ENCODE peak calls at places on chromosomes 2 and 18, in nine cellular contexts. G is GM04503, A is naive B cell, I is frontal cortex, U is neural crest cell, F is activated T-cell treated with anti-CD3 and anti-CD28 coated beads for 1 hour, X is iPS-NIHi11, R is right cardiac atrium, P is ascending aorta. T is an unnamed sample.

GRCh38 chr18:12840382-12840781 is 43.7 kb downstream of the PTPN2 start:
- DNase-seq in G (no peak), F (no peak), U (no peak), X (no peak), P (no peak), R (no peak), A (no peak), I (no peak), T (no peak)

GRCh38 chr2:47070155-47070919 is 84.8 kb downstream of the STPG4 start:
- DNase-seq in P (no peak), X (no peak), G (no peak), A (no peak), R (no peak), I (no peak), F (no peak), U (no peak), T (no peak)

GRCh38 chr2:44740678-44741077 is 200.8 kb upstream of the SIX3 start:
- DNase-seq in I (no peak), A (no peak), X (no peak), G (no peak), F (no peak), P (no peak), R (no peak), U (no peak), T (no peak)

GRCh38 chr18:69944434-69944833 is 3.2 kb downstream of the CD226 start:
- DNase-seq in G (no peak), F (no peak), P (no peak), A (no peak), X (no peak), R (no peak), U (no peak), I (no peak), T (no peak)

GRCh38 chr18:36176739-36177138 is 10.6 kb upstream of the MOCOS start:
- DNase-seq in U (no peak), R (no peak), F (no peak), G (peak), I (no peak), X (no peak), P (no peak), A (no peak), T (no peak)

GRCh38 chr18:40911041-40911440 is 1044.0 kb upstream of the PIK3C3 start:
- DNase-seq in I (no peak), X (no peak), P (no peak), F (no peak), G (no peak), U (no peak), R (no peak), A (no peak), T (no peak)

GRCh38 chr2:219118504-219118903 is 42.1 kb downstream of the NHEJ1 start:
- DNase-seq in X (no peak), R (peak), P (no peak), A (no peak), U (no peak), F (no peak), I (no peak), G (no peak), T (no peak)

GRCh38 chr2:39663187-39663930 is 2.4 kb upstream of the TMEM178A start:
- DNase-seq in U (no peak), X (no peak), R (no peak), A (no peak), P (no peak), I (no peak), F (no peak), G (no peak), T (no peak)

GRCh38 chr2:16244153-16244965 is 304.0 kb downstream of the MYCN start:
- DNase-seq in G (no peak), R (no peak), I (no peak), U (no peak), P (no peak), A (no peak), X (no peak), F (no peak), T (no peak)

GRCh38 chr2:9313443-9313842 is 106.8 kb downstream of the ASAP2 start:
- DNase-seq in P (peak), R (no peak), U (no peak), G (no peak), X (no peak), A (no peak), F (no peak), I (no peak), T (no peak)

GRCh38 chr2:67808112-67808511 is 254.7 kb downstream of the C1D start:
- DNase-seq in I (no peak), F (no peak), R (no peak), X (no peak), G (no peak), P (no peak), U (no peak), A (no peak), T (no peak)

GRCh38 chr2:219739061-219739460 is 111.6 kb downstream of the SLC4A3 start:
- DNase-seq in F (no peak), P (no peak), U (no peak), I (no peak), R (no peak), G (no peak), A (no peak), X (no peak), T (no peak)

GRCh38 chr2:131431336-131431735 is 44.6 kb upstream of the TUBA3D start:
- DNase-seq in U (no peak), I (no peak), X (no peak), R (no peak), P (no peak), A (no peak), F (no peak), G (no peak), T (no peak)

GRCh38 chr2:165634855-165635254 is 159.2 kb downstream of the GALNT3 start:
- DNase-seq in X (peak), G (no peak), A (no peak), U (no peak), I (peak), P (no peak), R (peak), F (no peak), T (no peak)

GRCh38 chr2:22442051-22442450 is 942.9 kb upstream of the KLHL29 start:
- DNase-seq in G (no peak), U (no peak), A (no peak), F (no peak), X (no peak), I (no peak), R (no peak), P (no peak), T (no peak)

GRCh38 chr2:197339496-197340220 is 29.1 kb upstream of the ANKRD44 start:
- DNase-seq in P (no peak), R (no peak), I (no peak), F (no peak), A (no peak), U (no peak), G (no peak), X (no peak), T (no peak)

GRCh38 chr2:193584001-193584400 is 1389.3 kb upstream of the TMEFF2 start:
- DNase-seq in A (no peak), X (peak), G (no peak), U (peak), R (no peak), I (no peak), F (no peak), P (no peak), T (no peak)

GRCh38 chr2:63553049-63553448 is 35.2 kb downstream of the WDPCP start:
- DNase-seq in I (no peak), A (no peak), U (no peak), G (no peak), X (no peak), F (no peak), R (no peak), P (no peak), T (no peak)

GRCh38 chr2:40421643-40422297 is 30.1 kb downstream of the SLC8A1 start:
- DNase-seq in A (no peak), R (peak), P (no peak), I (no peak), U (no peak), G (no peak), X (no peak), F (no peak), T (no peak)

GRCh38 chr2:148561389-148561788 is 83.2 kb upstream of the EPC2 start:
- DNase-seq in A (no peak), R (peak), P (no peak), U (no peak), G (no peak), I (no peak), X (no peak), F (no peak), T (no peak)

GRCh38 chr2:55824554-55825096 is 99.0 kb downstream of the EFEMP1 start:
- DNase-seq in I (no peak), U (no peak), R (no peak), X (no peak), P (no peak), A (no peak), F (no peak), G (no peak), T (no peak)

GRCh38 chr18:41326311-41326710 is 628.7 kb upstream of the PIK3C3 start:
- DNase-seq in U (no peak), X (no peak), P (no peak), I (no peak), A (no peak), G (peak), R (no peak), F (no peak), T (no peak)

GRCh38 chr2:120546077-120546864 is 189.4 kb upstream of the GLI2 start:
- DNase-seq in R (peak), G (peak), A (no peak), P (peak), F (no peak), I (no peak), U (no peak), X (no peak), T (no peak)

GRCh38 chr2:109270758-109271305 is 141.8 kb downstream of the SH3RF3 start:
- DNase-seq in X (no peak), F (no peak), A (no peak), U (no peak), I (no peak), P (no peak), R (no peak), G (no peak), T (no peak)

GRCh38 chr2:13009027-13009426 is 292.3 kb downstream of the TRIB2 start:
- DNase-seq in G (no peak), U (no peak), P (no peak), R (no peak), F (no peak), A (no peak), I (no peak), X (no peak), T (no peak)

GRCh38 chr18:35581555-35582309 is at the start of gene GALNT1:
- DNase-seq in G (no peak), F (no peak), R (peak), P (no peak), I (peak), A (peak), X (peak), U (peak), T (no peak)

GRCh38 chr2:237441605-237442004 is 27.6 kb upstream of the COL6A3 start:
- DNase-seq in A (no peak), F (no peak), P (no peak), R (no peak), X (no peak), G (no peak), U (no peak), I (no peak), T (no peak)

GRCh38 chr18:48749768-48750167 is 201.0 kb downstream of the SMAD7 start:
- DNase-seq in P (peak), R (peak), F (no peak), U (no peak), I (no peak), A (no peak), X (no peak), G (no peak), T (no peak)

GRCh38 chr18:57819671-57820460 is 16.8 kb upstream of the ATP8B1 start:
- DNase-seq in X (peak), A (no peak), I (peak), R (no peak), U (no peak), G (no peak), P (peak), F (no peak), T (no peak)

GRCh38 chr2:109031481-109032228 is 42.6 kb upstream of the EDAR start:
- DNase-seq in R (peak), A (peak), F (peak), G (no peak), U (peak), X (peak), I (peak), P (no peak), T (no peak)

GRCh38 chr2:9097239-9097638 is 93.8 kb upstream of the MBOAT2 start:
- DNase-seq in F (no peak), G (no peak), R (peak), X (no peak), U (no peak), I (no peak), P (no peak), A (no peak), T (no peak)

GRCh38 chr2:117071556-117072102 is 742.9 kb upstream of the DDX18 start:
- DNase-seq in R (peak), I (no peak), G (no peak), A (no peak), X (no peak), U (no peak), F (no peak), P (no peak), T (peak)